ENCODE peak calls at places on chromosome 14, in nine cellular contexts. W, T, M, N, R, H, U, E and F are unnamed samples.

GRCh38 chr14:35385042-35385839 is 19.3 kb downstream of the NFKBIA start:
- DNase-seq in H (no peak), R (no peak), N (peak), M (no peak), E (peak), W (no peak), U (no peak), T (peak), F (no peak)

GRCh38 chr14:93619176-93619793 is 169.0 kb downstream of the PRIMA1 start:
- DNase-seq in E (peak), T (peak), R (no peak), H (peak), U (no peak), W (no peak), M (no peak), N (peak), F (peak)

GRCh38 chr14:64549805-64550538 is at the start of gene PPP1R36:
- DNase-seq in W (peak), E (peak), N (peak), H (peak), R (peak), U (peak), T (peak), M (peak), F (no peak)

GRCh38 chr14:69363964-69364363 is 34.1 kb downstream of the ERH start:
- DNase-seq in T (no peak), E (no peak), H (no peak), M (no peak), U (no peak), N (no peak), R (no peak), W (no peak), F (no peak)

GRCh38 chr14:53956427-53957201 is at the start of gene BMP4:
- DNase-seq in W (no peak), E (peak), T (peak), R (no peak), H (peak), N (no peak), U (peak), M (peak), F (peak)

GRCh38 chr14:64762044-64763034 is 58.1 kb downstream of the PLEKHG3 start:
- DNase-seq in R (no peak), M (peak), H (no peak), U (peak), E (peak), N (peak), T (peak), W (no peak), F (peak)

GRCh38 chr14:99824776-99825175 is 31.6 kb downstream of the EML1 start:
- DNase-seq in R (no peak), N (no peak), U (no peak), H (no peak), W (no peak), M (no peak), E (no peak), T (no peak), F (no peak)

GRCh38 chr14:33914676-33915516 is 36.0 kb downstream of the EGLN3 start:
- DNase-seq in H (no peak), R (no peak), T (peak), N (peak), M (no peak), W (no peak), E (no peak), U (no peak), F (no peak)

GRCh38 chr14:24322672-24323071 is 11.4 kb downstream of the LTB4R start:
- DNase-seq in W (no peak), E (no peak), T (no peak), U (no peak), R (no peak), N (no peak), H (no peak), M (peak), F (no peak)

GRCh38 chr14:45891417-45892080 is 638.5 kb upstream of the MIS18BP1 start:
- DNase-seq in N (no peak), T (peak), U (no peak), H (no peak), M (no peak), E (peak), W (no peak), R (no peak), F (peak)

GRCh38 chr14:95943699-95944098 is 67.1 kb downstream of the TUNAR start:
- DNase-seq in U (no peak), N (no peak), W (no peak), T (no peak), M (no peak), E (no peak), R (no peak), H (no peak), F (no peak)

GRCh38 chr14:63853831-63854293 is 1.1 kb downstream of the SYNE2 start:
- DNase-seq in M (peak), U (peak), W (peak), N (peak), E (peak), R (peak), T (peak), H (peak), F (peak)

GRCh38 chr14:68314642-68315041 is 478.2 kb downstream of the ZFP36L1 start:
- DNase-seq in E (no peak), W (no peak), U (no peak), H (no peak), M (no peak), R (no peak), N (no peak), T (no peak), F (no peak)

GRCh38 chr14:31937730-31938346 is 139.3 kb upstream of the ARHGAP5 start:
- DNase-seq in E (peak), H (no peak), N (peak), M (no peak), W (peak), U (no peak), R (no peak), T (peak), F (no peak)

GRCh38 chr14:57029620-57030253 is 219.5 kb upstream of the OTX2 start:
- DNase-seq in E (no peak), N (no peak), W (no peak), T (no peak), R (no peak), U (no peak), M (no peak), H (no peak), F (no peak)

GRCh38 chr14:92556863-92557543 is 43.4 kb downstream of the RIN3 start:
- DNase-seq in W (no peak), H (no peak), E (no peak), N (no peak), T (no peak), M (no peak), U (no peak), R (no peak), F (no peak)

GRCh38 chr14:35365130-35366047 is 39.2 kb downstream of the NFKBIA start:
- DNase-seq in U (peak), H (no peak), W (no peak), T (peak), N (peak), M (no peak), R (peak), E (peak), F (no peak)

GRCh38 chr14:65360144-65360784 is 52.3 kb upstream of the FUT8 start:
- DNase-seq in T (no peak), H (no peak), R (no peak), U (no peak), E (no peak), N (no peak), M (no peak), W (no peak), F (no peak)

GRCh38 chr14:68084256-68084655 is 264.7 kb downstream of the RAD51B start:
- DNase-seq in U (no peak), N (no peak), R (no peak), H (no peak), M (no peak), W (no peak), E (no peak), T (no peak), F (no peak)

GRCh38 chr14:100896369-100897060 is 7.0 kb downstream of the RTL1 start:
- DNase-seq in E (no peak), M (peak), R (no peak), U (peak), N (no peak), H (no peak), T (no peak), W (no peak), F (no peak)

GRCh38 chr14:44300911-44301310 is 206.2 kb downstream of the FSCB start:
- DNase-seq in R (no peak), W (no peak), N (no peak), E (no peak), M (no peak), T (no peak), H (no peak), U (no peak), F (no peak)

DNA sequence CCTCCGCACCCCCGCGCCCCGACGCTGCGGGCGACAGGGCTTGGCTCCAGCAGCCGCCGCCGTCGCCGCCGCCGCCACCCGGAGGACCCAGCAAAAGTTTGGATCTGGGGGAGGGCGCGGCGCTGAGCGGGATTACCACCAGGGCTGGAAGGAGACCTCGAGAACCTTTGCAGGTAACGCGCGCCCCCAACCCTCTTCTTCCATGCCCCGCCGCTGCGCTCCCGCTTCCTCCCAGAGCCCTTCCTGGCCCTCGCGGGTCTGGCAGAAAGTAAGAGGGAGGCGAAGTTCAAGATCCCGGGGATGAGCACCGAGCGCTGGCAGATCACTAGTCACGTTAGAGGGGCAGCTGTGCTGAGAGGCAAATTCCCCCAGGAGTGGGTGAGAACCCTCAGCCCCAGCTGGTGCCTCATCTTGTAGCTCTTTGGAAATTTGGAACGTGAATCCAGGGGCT is 3.9 kb downstream of the FLRT2 start:
- DNase-seq in R (no peak), M (no peak), N (no peak), U (peak), T (no peak), H (peak), E (no peak), W (no peak), F (peak)
- TF ChIP-seq CTCF in R (no peak), M (no peak), N (no peak), U (no peak), T (no peak), H (no peak), E (no peak), W (no peak), F (no peak)

DNA sequence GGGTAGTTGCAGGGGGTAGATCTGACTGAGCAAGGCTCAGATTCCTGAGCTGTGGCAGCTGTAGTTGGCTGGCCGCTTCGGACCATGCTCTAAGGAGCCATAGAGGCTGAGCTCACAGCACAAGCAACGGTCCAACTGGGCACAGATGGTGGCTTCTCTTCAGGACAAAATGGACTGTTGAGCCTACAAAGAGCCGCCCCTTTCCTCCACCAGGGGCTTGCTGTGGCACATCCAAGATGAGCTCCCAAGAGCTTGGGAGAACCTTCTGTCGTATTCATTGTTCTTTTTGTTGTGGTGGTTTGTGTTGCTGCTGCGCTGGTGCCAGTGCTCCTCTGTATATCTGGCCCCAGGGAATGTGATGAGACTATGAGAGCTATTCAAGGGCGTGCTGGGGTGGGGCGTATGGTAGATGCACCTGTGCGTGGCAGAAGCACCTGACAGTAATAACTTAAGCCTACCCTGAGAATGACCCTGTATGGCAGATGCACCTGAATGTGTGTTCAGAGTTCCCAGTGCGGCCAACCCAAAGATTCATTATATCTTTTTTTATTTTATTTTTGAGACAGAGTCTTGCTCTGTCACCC is 17.8 kb upstream of the LGALS3 start:
- DNase-seq in H (no peak), W (no peak), R (no peak), T (no peak), U (no peak), M (no peak), N (no peak), E (no peak), F (no peak)
- TF ChIP-seq CTCF in H (peak), W (no peak), R (no peak), T (no peak), U (no peak), M (no peak), N (no peak), E (no peak), F (no peak)

DNA sequence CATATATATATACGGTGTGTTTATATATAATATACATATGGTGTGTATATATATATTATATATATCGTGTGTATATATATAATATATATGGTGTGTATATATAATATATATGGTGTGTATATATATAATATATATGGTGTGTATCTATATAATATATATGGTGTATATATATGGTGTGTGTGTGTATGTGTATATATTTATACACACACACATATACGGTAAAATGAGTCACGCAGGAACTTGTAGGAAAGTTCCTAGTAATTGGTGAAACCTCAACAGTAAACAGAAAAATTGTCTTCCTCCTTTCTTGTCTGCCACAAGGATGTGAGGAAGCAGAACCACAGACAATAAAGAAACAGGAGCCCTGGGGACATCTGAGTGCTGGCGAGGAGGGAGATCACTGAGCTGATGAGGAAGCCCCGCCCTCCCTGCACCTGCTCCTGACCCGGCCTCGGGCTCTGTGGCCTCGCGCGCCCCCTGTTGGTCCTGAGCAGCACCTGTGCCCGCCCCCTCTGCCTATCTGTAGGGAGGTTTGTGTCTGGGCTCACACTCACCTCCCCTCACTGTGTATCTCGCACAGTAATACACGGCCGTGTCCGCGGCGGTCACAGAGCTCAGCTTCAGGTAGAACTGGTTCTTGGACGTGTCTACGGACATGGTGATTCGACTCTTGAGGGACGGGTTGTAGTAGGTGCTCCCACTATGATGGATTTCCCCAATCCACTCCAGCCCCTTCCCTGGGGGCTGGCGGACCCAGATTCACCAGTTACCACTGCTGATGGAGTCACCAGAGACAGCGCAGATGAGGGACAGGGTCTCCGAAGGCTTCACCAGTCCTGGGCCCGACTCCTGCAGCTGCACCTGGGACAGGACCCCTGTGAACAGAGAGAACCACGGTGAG is 1079.4 kb downstream of the TMEM121 start:
- DNase-seq in R (peak), T (peak), M (peak), H (no peak), E (peak), N (no peak), W (peak), U (peak), F (no peak)
- TF ChIP-seq CTCF in R (peak), T (no peak), M (no peak), H (no peak), E (peak), N (no peak), W (peak), U (peak), F (no peak)

GRCh38 chr14:75880512-75880911 is 101.3 kb downstream of the TGFB3 start:
- DNase-seq in R (no peak), H (no peak), W (no peak), U (no peak), T (no peak), N (no peak), M (no peak), E (no peak), F (no peak)

GRCh38 chr14:75886661-75887348 is 95.0 kb downstream of the TGFB3 start:
- DNase-seq in T (no peak), W (no peak), N (peak), U (no peak), H (no peak), E (no peak), R (no peak), M (no peak), F (no peak)

GRCh38 chr14:75885829-75886228 is 96.0 kb downstream of the TGFB3 start:
- DNase-seq in R (no peak), W (no peak), U (no peak), N (peak), E (no peak), T (no peak), H (no peak), M (no peak), F (no peak)

GRCh38 chr14:75881986-75882385 is 99.8 kb downstream of the TGFB3 start:
- DNase-seq in U (no peak), M (no peak), R (no peak), W (no peak), N (peak), E (no peak), T (no peak), H (no peak), F (no peak)

GRCh38 chr14:75884198-75884611 is 97.6 kb downstream of the TGFB3 start:
- DNase-seq in U (no peak), N (peak), E (no peak), M (no peak), W (no peak), H (peak), R (no peak), T (no peak), F (no peak)
- TF ChIP-seq CTCF in U (peak), N (peak), E (no peak), M (no peak), W (peak), H (peak), R (no peak), T (no peak), F (no peak)

GRCh38 chr14:88128811-88129210 is 123.9 kb downstream of the GPR65 start:
- DNase-seq in E (peak), H (no peak), U (no peak), W (no peak), T (no peak), R (no peak), M (no peak), N (no peak), F (no peak)
- TF ChIP-seq CTCF in E (no peak), H (no peak), U (no peak), W (no peak), T (no peak), R (no peak), M (no peak), N (no peak), F (no peak)

DNA sequence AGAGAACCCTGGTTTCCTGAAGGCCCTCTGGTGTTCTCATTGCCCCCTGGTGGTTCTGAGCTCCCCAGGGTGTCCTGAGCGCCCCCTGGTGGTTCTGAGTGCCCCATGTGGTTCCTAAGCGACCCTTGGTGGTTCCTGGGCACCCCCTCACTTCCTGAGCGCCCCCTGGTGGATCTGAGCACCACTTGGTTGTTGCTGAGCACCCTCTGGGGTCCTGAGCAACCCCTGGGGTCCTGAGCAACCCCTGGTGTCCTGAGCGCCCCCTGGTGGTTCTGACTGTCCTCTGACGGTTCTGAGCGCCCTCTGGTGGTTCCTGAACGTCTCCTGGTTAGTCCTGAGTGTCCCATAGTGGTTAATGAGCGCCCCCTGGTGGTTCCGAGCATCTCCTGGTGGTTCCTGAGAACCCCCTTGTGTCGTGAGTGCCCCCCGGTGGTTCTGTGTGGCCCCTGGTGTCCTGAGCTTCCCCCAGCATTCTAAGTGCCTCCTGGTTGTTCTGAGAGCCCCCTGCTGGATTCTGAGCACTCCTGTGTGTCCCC is 568.3 kb downstream of the TMEM121 start:
- DNase-seq in U (no peak), R (peak), E (no peak), H (no peak), N (no peak), M (no peak), T (peak), W (no peak), F (no peak)
- TF ChIP-seq CTCF in U (no peak), R (no peak), E (no peak), H (no peak), N (no peak), M (no peak), T (no peak), W (no peak), F (no peak)

GRCh38 chr14:28609228-28609828 is 157.3 kb upstream of the FOXG1 start:
- DNase-seq in H (peak), U (no peak), T (peak), N (peak), R (no peak), W (no peak), E (peak), M (peak), F (peak)
- TF ChIP-seq CTCF in H (peak), U (peak), T (no peak), N (peak), R (no peak), W (peak), E (peak), M (peak), F (peak)

DNA sequence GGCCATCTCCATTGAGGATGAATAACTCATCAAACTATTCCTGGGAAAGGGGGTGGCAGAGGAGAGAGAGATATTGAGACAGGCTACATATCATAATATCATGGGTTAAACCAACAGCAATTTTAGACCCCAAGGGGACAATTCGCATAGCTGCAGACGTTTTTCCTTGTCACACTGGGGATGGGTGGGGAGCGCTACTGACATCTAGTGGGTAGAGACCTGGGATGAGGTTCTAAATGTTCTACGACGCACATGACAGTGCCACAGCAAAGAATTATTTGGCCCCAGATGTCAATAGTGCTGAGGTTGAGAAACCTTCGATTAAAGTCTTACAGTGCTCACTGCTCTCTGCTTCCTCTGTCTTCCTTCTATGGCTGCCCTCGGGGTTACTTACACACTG is 425.6 kb downstream of the NRXN3 start:
- DNase-seq in R (no peak), E (no peak), N (no peak), H (peak), U (no peak), M (no peak), W (no peak), T (no peak), F (no peak)
- TF ChIP-seq CTCF in R (no peak), E (no peak), N (peak), H (no peak), U (no peak), M (no peak), W (peak), T (no peak), F (no peak)